ENCODE peak calls at places on chromosomes 6 and 20, in eight cellular contexts. One of them, this sample, is unnamed.

GRCh38 chr6:135909737-135910387 is 58.4 kb downstream of the PDE7B start:
- DNase-seq in iris pigment epithelial cell: peak
- DNase-seq in AG04450: no peak
- DNase-seq in NCI-H1092: peak
- DNase-seq in Daoy: peak
- DNase-seq in PC-9: peak
- DNase-seq in thoracic aorta: no peak
- DNase-seq in effector memory CD4-positive, alpha-beta T cell: peak
- DNase-seq in this sample: no peak

GRCh38 chr6:21992178-21992967 is 304.5 kb downstream of the PRL start:
- DNase-seq in iris pigment epithelial cell: peak
- DNase-seq in AG04450: no peak
- DNase-seq in NCI-H1092: no peak
- DNase-seq in Daoy: peak
- DNase-seq in PC-9: peak
- DNase-seq in thoracic aorta: no peak
- DNase-seq in effector memory CD4-positive, alpha-beta T cell: no peak
- DNase-seq in this sample: no peak

GRCh38 chr20:6733965-6734364 is 33.5 kb upstream of the BMP2 start:
- DNase-seq in iris pigment epithelial cell: no peak
- DNase-seq in AG04450: no peak
- DNase-seq in NCI-H1092: no peak
- DNase-seq in Daoy: no peak
- DNase-seq in PC-9: no peak
- DNase-seq in thoracic aorta: no peak
- DNase-seq in effector memory CD4-positive, alpha-beta T cell: no peak
- DNase-seq in this sample: no peak

GRCh38 chr6:71205336-71205956 is 83.2 kb upstream of the OGFRL1 start:
- DNase-seq in iris pigment epithelial cell: peak
- DNase-seq in AG04450: no peak
- DNase-seq in NCI-H1092: no peak
- DNase-seq in Daoy: peak
- DNase-seq in PC-9: no peak
- DNase-seq in thoracic aorta: no peak
- DNase-seq in effector memory CD4-positive, alpha-beta T cell: no peak
- DNase-seq in this sample: no peak

GRCh38 chr6:149913085-149913484 is 9.8 kb downstream of the RAET1G start:
- DNase-seq in iris pigment epithelial cell: no peak
- DNase-seq in AG04450: no peak
- DNase-seq in NCI-H1092: no peak
- DNase-seq in Daoy: no peak
- DNase-seq in PC-9: no peak
- DNase-seq in thoracic aorta: no peak
- DNase-seq in effector memory CD4-positive, alpha-beta T cell: no peak
- DNase-seq in this sample: no peak

GRCh38 chr6:93057584-93057983 is 361.8 kb downstream of the EPHA7 start:
- DNase-seq in iris pigment epithelial cell: no peak
- DNase-seq in AG04450: no peak
- DNase-seq in NCI-H1092: no peak
- DNase-seq in Daoy: no peak
- DNase-seq in PC-9: no peak
- DNase-seq in thoracic aorta: no peak
- DNase-seq in effector memory CD4-positive, alpha-beta T cell: no peak
- DNase-seq in this sample: no peak

GRCh38 chr20:24863356-24863755 is 85.7 kb upstream of the CST7 start:
- DNase-seq in iris pigment epithelial cell: peak
- DNase-seq in AG04450: peak
- DNase-seq in NCI-H1092: no peak
- DNase-seq in Daoy: no peak
- DNase-seq in PC-9: no peak
- DNase-seq in thoracic aorta: no peak
- DNase-seq in effector memory CD4-positive, alpha-beta T cell: no peak
- DNase-seq in this sample: no peak

GRCh38 chr20:58970146-58970545 is 10.9 kb upstream of the NELFCD start:
- DNase-seq in iris pigment epithelial cell: no peak
- DNase-seq in AG04450: no peak
- DNase-seq in NCI-H1092: no peak
- DNase-seq in Daoy: no peak
- DNase-seq in PC-9: no peak
- DNase-seq in thoracic aorta: no peak
- DNase-seq in effector memory CD4-positive, alpha-beta T cell: no peak
- DNase-seq in this sample: no peak

GRCh38 chr20:44599715-44600114 is 17.3 kb downstream of the PKIG start:
- DNase-seq in iris pigment epithelial cell: no peak
- DNase-seq in AG04450: no peak
- DNase-seq in NCI-H1092: no peak
- DNase-seq in Daoy: no peak
- DNase-seq in PC-9: no peak
- DNase-seq in thoracic aorta: no peak
- DNase-seq in effector memory CD4-positive, alpha-beta T cell: no peak
- DNase-seq in this sample: no peak

GRCh38 chr6:170046786-170047626 is 243.9 kb downstream of the DLL1 start:
- DNase-seq in iris pigment epithelial cell: no peak
- DNase-seq in AG04450: no peak
- DNase-seq in NCI-H1092: no peak
- DNase-seq in Daoy: peak
- DNase-seq in PC-9: no peak
- DNase-seq in thoracic aorta: no peak
- DNase-seq in effector memory CD4-positive, alpha-beta T cell: no peak
- DNase-seq in this sample: no peak

GRCh38 chr20:43766395-43766794 is 39.6 kb upstream of the GTSF1L start:
- DNase-seq in iris pigment epithelial cell: no peak
- DNase-seq in AG04450: no peak
- DNase-seq in NCI-H1092: peak
- DNase-seq in Daoy: no peak
- DNase-seq in PC-9: no peak
- DNase-seq in thoracic aorta: no peak
- DNase-seq in effector memory CD4-positive, alpha-beta T cell: no peak
- DNase-seq in this sample: peak

GRCh38 chr20:57211406-57211805 is 55.0 kb downstream of the BMP7 start:
- DNase-seq in iris pigment epithelial cell: no peak
- DNase-seq in AG04450: no peak
- DNase-seq in NCI-H1092: no peak
- DNase-seq in Daoy: no peak
- DNase-seq in PC-9: no peak
- DNase-seq in thoracic aorta: no peak
- DNase-seq in effector memory CD4-positive, alpha-beta T cell: no peak
- DNase-seq in this sample: no peak

GRCh38 chr6:163802267-163802666 is 387.7 kb downstream of the QKI start:
- DNase-seq in iris pigment epithelial cell: no peak
- DNase-seq in AG04450: no peak
- DNase-seq in NCI-H1092: no peak
- DNase-seq in Daoy: no peak
- DNase-seq in PC-9: no peak
- DNase-seq in thoracic aorta: no peak
- DNase-seq in effector memory CD4-positive, alpha-beta T cell: no peak
- DNase-seq in this sample: no peak

This sample was measured in posterior cingulate gyrus.